ENCODE peak calls at places on chromosomes 16 and 17, in eight cellular contexts. E is RWPE1, P is progenitor cell of endocrine pancreas, T is tibial nerve, O is IMR-90, Y is neural crest cell, U is psoas muscle, J is dorsolateral prefrontal cortex. G is an unnamed sample.
A peak's percentile ranks its signal among the peaks of the same experiment; 100 is the strongest.

GRCh38 chr17:49214665-49215360 is 4.3 kb downstream of the ABI3 start:
- DNase-seq in E (no peak), P (no peak), T (no peak), O (no peak), Y (no peak), U (no peak), J (no peak), G (no peak)

GRCh38 chr16:15523092-15523541 is 88.7 kb downstream of the BMERB1 start:
- DNase-seq in E (no peak), P (no peak), T (no peak), O (no peak), Y (no peak), U (peak; percentile 82), J (peak; percentile 57), G (no peak)

GRCh38 chr17:50470451-50470850 is 1.8 kb upstream of the CHAD start:
- DNase-seq in E (no peak), P (no peak), T (no peak), O (no peak), Y (no peak), U (no peak), J (no peak), G (no peak)

GRCh38 chr17:16455997-16456769 is 35.8 kb downstream of the LRRC75A start:
- DNase-seq in E (no peak), P (no peak), T (no peak), O (no peak), Y (no peak), U (no peak), J (no peak), G (no peak)

GRCh38 chr16:10453159-10453510 is 67.3 kb downstream of the ATF7IP2 start:
- DNase-seq in E (no peak), P (no peak), T (no peak), O (no peak), Y (no peak), U (no peak), J (no peak), G (no peak)

GRCh38 chr17:62163847-62164246 is 98.8 kb upstream of the MED13 start:
- DNase-seq in E (no peak), P (no peak), T (no peak), O (no peak), Y (no peak), U (no peak), J (no peak), G (no peak)

GRCh38 chr16:23107117-23107516 is 42.1 kb downstream of the USP31 start:
- DNase-seq in E (no peak), P (no peak), T (no peak), O (no peak), Y (no peak), U (no peak), J (no peak), G (no peak)

GRCh38 chr16:77066896-77067496 is 124.0 kb upstream of the MON1B start:
- DNase-seq in E (no peak), P (no peak), T (no peak), O (no peak), Y (no peak), U (no peak), J (no peak), G (no peak)

GRCh38 chr16:50151322-50151721 is 1.8 kb upstream of the TENT4B start:
- DNase-seq in E (no peak), P (no peak), T (no peak), O (no peak), Y (no peak), U (no peak), J (no peak), G (no peak)

GRCh38 chr16:84778720-84779119 is 41.1 kb upstream of the CRISPLD2 start:
- DNase-seq in E (no peak), P (no peak), T (no peak), O (no peak), Y (no peak), U (no peak), J (no peak), G (no peak)

GRCh38 chr16:70522216-70523000 is 946 bp downstream of the COG4 start:
- DNase-seq in E (no peak), P (no peak), T (no peak), O (no peak), Y (no peak), U (no peak), J (no peak), G (no peak)

GRCh38 chr17:81035389-81036127 is 607 bp downstream of the BAIAP2 start:
- DNase-seq in E (no peak), P (no peak), T (no peak), O (no peak), Y (no peak), U (peak; percentile 63), J (no peak), G (no peak)

GRCh38 chr17:73647767-73648542 is 3.7 kb upstream of the SDK2 start:
- DNase-seq in E (no peak), P (no peak), T (no peak), O (no peak), Y (no peak), U (peak; percentile 12), J (peak; percentile 25), G (no peak)

GRCh38 chr17:73648543-73648820 is 4.2 kb upstream of the SDK2 start:
- DNase-seq in E (no peak), P (no peak), T (no peak), O (no peak), Y (no peak), U (peak; percentile 10), J (no peak), G (no peak)

GRCh38 chr17:73647331-73647730 is 3.1 kb upstream of the SDK2 start:
- DNase-seq in E (no peak), P (no peak), T (no peak), O (no peak), Y (no peak), U (peak; percentile 20), J (no peak), G (no peak)

GRCh38 chr17:73645050-73645871 is 1.0 kb upstream of the SDK2 start:
- DNase-seq in E (peak; percentile 22), P (peak; percentile 52), T (no peak), O (no peak), Y (peak; percentile 66), U (peak; percentile 67), J (peak; percentile 48), G (peak; percentile 81)

GRCh38 chr17:73646409-73647305 is 2.4 kb upstream of the SDK2 start:
- DNase-seq in E (peak; percentile 20), P (no peak), T (no peak), O (no peak), Y (peak; percentile 34), U (no peak), J (peak; percentile 29), G (peak; percentile 51)
- TF ChIP-seq CTCF in E (no peak), P (peak; percentile 43), T (no peak), O (no peak), Y (peak; percentile 45), U (no peak), J (peak; percentile 25), G (peak; percentile 69)

DNA sequence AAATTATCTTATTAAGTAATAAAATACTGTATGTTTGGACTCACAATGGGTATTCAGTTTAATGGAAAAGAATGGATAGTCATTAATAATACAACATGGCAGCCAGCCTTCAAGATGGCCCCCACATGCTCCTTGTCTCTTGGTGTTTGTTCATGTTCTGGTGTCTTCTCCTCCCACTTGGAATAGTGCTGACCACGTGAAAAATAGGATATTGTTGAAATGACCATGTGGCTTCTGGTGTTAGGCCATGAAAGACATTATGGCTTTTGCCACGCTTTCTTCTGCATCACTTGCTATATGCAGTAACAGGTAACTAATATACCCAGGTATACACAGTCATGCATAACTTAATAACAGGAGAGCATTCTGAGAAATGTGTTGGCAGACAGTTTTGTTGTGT is 341.0 kb downstream of the KCNJ2 start:
- DNase-seq in E (no peak), P (no peak), T (no peak), O (no peak), Y (no peak), U (no peak), J (no peak), G (no peak)
- TF ChIP-seq CTCF in E (no peak), P (no peak), T (no peak), O (no peak), Y (no peak), U (no peak), J (no peak), G (no peak)

GRCh38 chr17:11294826-11295225 is 53.8 kb downstream of the SHISA6 start:
- DNase-seq in E (no peak), P (no peak), T (no peak), O (no peak), Y (no peak), U (no peak), J (no peak), G (no peak)

GRCh38 chr17:11300201-11300600 is 59.2 kb downstream of the SHISA6 start:
- DNase-seq in E (no peak), P (no peak), T (no peak), O (no peak), Y (no peak), U (no peak), J (no peak), G (no peak)

GRCh38 chr17:11293480-11293879 is 52.5 kb downstream of the SHISA6 start:
- DNase-seq in E (no peak), P (no peak), T (no peak), O (no peak), Y (no peak), U (no peak), J (no peak), G (no peak)

GRCh38 chr17:11298401-11298800 is 57.4 kb downstream of the SHISA6 start:
- DNase-seq in E (no peak), P (no peak), T (no peak), O (no peak), Y (no peak), U (no peak), J (no peak), G (no peak)

DNA sequence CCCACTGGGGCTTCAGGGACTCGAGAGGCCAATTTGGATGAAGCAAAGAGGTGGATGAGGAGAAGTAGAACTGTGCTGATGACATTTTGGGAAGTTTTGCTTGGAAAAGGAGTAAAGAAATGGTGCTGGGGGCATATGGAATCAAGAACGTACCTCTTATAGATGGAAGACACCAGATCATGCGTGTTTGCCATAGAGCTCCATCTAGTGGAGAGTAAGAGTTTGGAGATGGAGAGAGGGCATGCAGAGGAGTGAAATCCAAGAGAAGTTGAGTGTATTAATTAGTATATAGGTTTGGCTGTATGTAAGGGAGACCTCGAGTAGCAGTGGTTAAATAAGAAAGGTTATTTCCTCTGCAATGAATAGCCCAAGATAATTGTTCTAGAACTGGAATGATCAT is 56.0 kb downstream of the SHISA6 start:
- DNase-seq in E (no peak), P (no peak), T (no peak), O (no peak), Y (no peak), U (no peak), J (no peak), G (no peak)
- TF ChIP-seq CTCF in E (no peak), P (peak; percentile 70), T (peak; percentile 21), O (no peak), Y (peak; percentile 68), U (no peak), J (peak; percentile 62), G (peak; percentile 74)

DNA sequence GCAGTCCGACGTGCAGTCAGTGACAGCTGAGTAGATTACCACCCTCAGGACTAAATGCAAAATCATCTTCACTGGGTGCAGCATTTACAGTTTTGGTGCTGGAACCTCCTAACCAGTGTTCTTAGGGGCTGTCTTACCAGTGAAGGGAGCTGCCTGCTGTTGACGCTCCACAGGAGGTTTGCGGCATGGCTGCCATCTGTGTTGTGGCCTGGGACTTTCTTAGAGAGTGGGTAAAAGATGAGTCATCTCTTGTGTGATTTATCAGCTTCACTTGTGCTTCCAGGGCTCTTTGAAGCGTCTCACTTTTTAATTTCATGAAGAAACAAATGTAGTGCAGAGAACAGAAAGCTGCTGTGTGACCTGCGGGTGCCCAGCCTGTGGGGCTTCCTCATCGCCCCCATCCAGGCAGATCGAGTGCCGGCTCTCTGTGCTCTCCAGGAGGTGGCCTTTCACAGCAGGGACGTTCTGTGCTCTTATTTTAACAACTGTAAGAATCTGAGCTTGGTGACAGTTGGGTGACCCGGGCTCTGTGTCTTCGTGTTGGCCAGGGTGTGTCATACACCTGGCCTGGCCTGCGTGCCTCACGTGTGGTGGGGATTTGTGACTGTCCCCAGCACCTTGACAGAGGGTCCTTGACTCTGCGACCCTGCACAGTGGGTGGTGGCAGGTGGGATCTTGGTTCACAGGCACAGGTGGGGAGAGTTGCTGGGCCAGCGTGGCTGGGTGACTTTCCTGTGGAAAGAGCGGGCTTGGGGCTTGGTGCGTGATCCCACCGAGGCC is 24.3 kb upstream of the ZNF750 start:
- DNase-seq in E (no peak), P (no peak), T (no peak), O (peak; percentile 91), Y (no peak), U (peak; percentile 53), J (peak; percentile 66), G (no peak)
- TF ChIP-seq CTCF in E (no peak), P (no peak), T (no peak), O (no peak), Y (no peak), U (no peak), J (no peak), G (no peak)

G was measured in type B pancreatic cell.